ENCODE peak calls at places on chromosomes 1 and 21, in four cellular contexts. Q is NCI-H510A treated with DMSO at 0.1 percent for 48 hours; T is activated naive CD4-positive, alpha-beta T cell; I is HuH-7. N is an unnamed sample.
A peak's percentile ranks its signal among the peaks of the same experiment; 100 is the strongest.

GRCh38 chr21:34576043-34576466 is 38.9 kb downstream of the RCAN1 start:
- DNase-seq in Q (no peak), T (no peak), I (no peak), N (no peak)

GRCh38 chr1:91736999-91737615 is 148.8 kb downstream of the TGFBR3 start:
- DNase-seq in Q (no peak), T (no peak), I (peak; percentile 53), N (no peak)

GRCh38 chr1:232927722-232928505 is 22.5 kb upstream of the NTPCR start:
- DNase-seq in Q (no peak), T (no peak), I (no peak), N (no peak)

GRCh38 chr1:101587749-101588148 is 350.9 kb downstream of the S1PR1 start:
- DNase-seq in Q (no peak), T (no peak), I (no peak), N (no peak)

GRCh38 chr1:110628356-110629105 is 22.4 kb upstream of the KCNA2 start:
- DNase-seq in Q (no peak), T (no peak), I (no peak), N (no peak)

GRCh38 chr1:109438798-109439297 is 12.6 kb upstream of the PSMA5 start:
- DNase-seq in Q (no peak), T (no peak), I (no peak), N (no peak)

GRCh38 chr1:21852282-21853129 is 40.4 kb downstream of the LDLRAD2 start:
- DNase-seq in Q (no peak), T (no peak), I (no peak), N (no peak)

GRCh38 chr21:34812510-34813265 is 143.9 kb downstream of the CLIC6 start:
- DNase-seq in Q (peak; percentile 48), T (no peak), I (no peak), N (no peak)

GRCh38 chr21:20790113-20790512 is 208.1 kb upstream of the NCAM2 start:
- DNase-seq in Q (no peak), T (no peak), I (no peak), N (no peak)

GRCh38 chr1:160874935-160875334 is 10.0 kb downstream of the ITLN1 start:
- DNase-seq in Q (no peak), T (no peak), I (no peak), N (no peak)

GRCh38 chr1:172638885-172639831 is 19.7 kb upstream of the FASLG start:
- DNase-seq in Q (no peak), T (peak; percentile 34), I (no peak), N (no peak)

GRCh38 chr21:38965910-38966504 is 160.3 kb downstream of the ETS2 start:
- DNase-seq in Q (peak; percentile 99), T (no peak), I (peak; percentile 87), N (peak; percentile 90)

GRCh38 chr1:90926971-90927370 is 94.9 kb downstream of the ZNF644 start:
- DNase-seq in Q (no peak), T (no peak), I (no peak), N (no peak)

GRCh38 chr1:33849206-33849605 is 14.7 kb upstream of the HMGB4 start:
- DNase-seq in Q (no peak), T (no peak), I (no peak), N (no peak)

GRCh38 chr1:226565476-226565875 is 16.9 kb downstream of the STUM start:
- DNase-seq in Q (no peak), T (no peak), I (no peak), N (no peak)

GRCh38 chr1:236141447-236142357 is 637 bp upstream of the GPR137B start:
- DNase-seq in Q (peak; percentile 10), T (peak; percentile 27), I (peak; percentile 66), N (peak; percentile 41)